ENCODE peak calls at places on chromosomes 13 and 19, in five cellular contexts. D is NCI-H446 treated with DMSO at 0.1 percent for 48 hours; F is stimulated activated CD4-positive, alpha-beta T cell treated with anti-CD3 and anti-CD28 coated beads, Interleukin-2, amount 100 ng/mL, for 24 hours; P is iris pigment epithelial cell; R is fibroblast of lung. S is an unnamed sample.

GRCh38 chr19:6223461-6224307 is 56.1 kb downstream of the MLLT1 start:
- DNase-seq in D (no peak), F (no peak), P (no peak), R (no peak), S (no peak)

GRCh38 chr13:65638572-65639168 is 1591.5 kb downstream of the PCDH9 start:
- DNase-seq in D (no peak), F (no peak), P (peak; percentile 67), R (peak; percentile 78), S (no peak)

GRCh38 chr19:6225232-6225635 is 54.5 kb downstream of the MLLT1 start:
- DNase-seq in D (no peak), F (no peak), P (no peak), R (no peak), S (no peak)

GRCh38 chr19:18223860-18224524 is 2.2 kb downstream of the PDE4C start:
- DNase-seq in D (no peak), F (peak; percentile 39), P (peak; percentile 19), R (no peak), S (no peak)

GRCh38 chr13:71290963-71291937 is 575.8 kb downstream of the DACH1 start:
- DNase-seq in D (no peak), F (peak; percentile 28), P (peak; percentile 36), R (peak; percentile 11), S (no peak)

GRCh38 chr19:12284631-12285030 is 10.1 kb downstream of the ZNF44 start:
- DNase-seq in D (no peak), F (no peak), P (no peak), R (no peak), S (no peak)

GRCh38 chr19:33687761-33688656 is 66.3 kb downstream of the CHST8 start:
- DNase-seq in D (no peak), F (no peak), P (no peak), R (no peak), S (peak; percentile 56)

GRCh38 chr13:76812971-76813691 is 73.1 kb downstream of the KCTD12 start:
- DNase-seq in D (no peak), F (no peak), P (no peak), R (peak; percentile 31), S (peak; percentile 79)

S was measured in cardiac septum.